ENCODE peak calls at places on chromosomes 16 and 17, in seven cellular contexts. I is gastrocnemius medialis, D is A549, B is GM12892, Y is stomach, C is body of pancreas, V is lower leg skin. G is an unnamed sample.

GRCh38 chr17:12136243-12136642 is 115.6 kb downstream of the MAP2K4 start:
- DNase-seq in I (no peak), D (no peak), B (no peak), Y (no peak), C (no peak), V (no peak), G (no peak)

GRCh38 chr16:1773703-1774455 is 945 bp upstream of the MRPS34 start:
- DNase-seq in I (no peak), D (no peak), B (no peak), Y (peak; percentile 70), C (no peak), V (no peak), G (peak; percentile 65)

GRCh38 chr17:34299918-34300600 is 14.5 kb downstream of the CCL11 start:
- DNase-seq in I (no peak), D (no peak), B (no peak), Y (no peak), C (no peak), V (peak; percentile 20), G (no peak)

GRCh38 chr16:89653656-89654295 is 3.7 kb downstream of the CHMP1A start:
- DNase-seq in I (no peak), D (no peak), B (no peak), Y (no peak), C (no peak), V (no peak), G (no peak)

GRCh38 chr17:60356947-60357346 is 35.0 kb downstream of the USP32 start:
- DNase-seq in I (no peak), D (no peak), B (no peak), Y (no peak), C (peak; percentile 13), V (no peak), G (no peak)

GRCh38 chr17:57674894-57675293 is 70.2 kb downstream of the CCDC182 start:
- DNase-seq in I (no peak), D (no peak), B (no peak), Y (no peak), C (no peak), V (peak; percentile 71), G (no peak)

GRCh38 chr16:79429276-79430128 is 171.0 kb downstream of the MAF start:
- DNase-seq in I (no peak), D (no peak), B (no peak), Y (no peak), C (no peak), V (no peak), G (no peak)

GRCh38 chr16:79997257-79997656 is 396.7 kb upstream of the MAF start:
- DNase-seq in I (no peak), D (no peak), B (no peak), Y (no peak), C (no peak), V (no peak), G (peak; percentile 10)

GRCh38 chr16:75254359-75254837 is 3.0 kb upstream of the BCAR1 start:
- DNase-seq in I (peak; percentile 89), D (peak; percentile 91), B (no peak), Y (no peak), C (no peak), V (peak; percentile 85), G (no peak)

GRCh38 chr17:67401106-67401505 is 24.0 kb downstream of the PITPNC1 start:
- DNase-seq in I (no peak), D (no peak), B (no peak), Y (no peak), C (no peak), V (no peak), G (no peak)

GRCh38 chr17:40339068-40339699 is 25.4 kb downstream of the GJD3 start:
- DNase-seq in I (no peak), D (no peak), B (no peak), Y (no peak), C (no peak), V (no peak), G (no peak)

GRCh38 chr16:4172070-4172469 is 55.8 kb upstream of the ADCY9 start:
- DNase-seq in I (no peak), D (no peak), B (no peak), Y (no peak), C (no peak), V (no peak), G (no peak)

GRCh38 chr16:15592324-15592723 is 50.6 kb downstream of the MARF1 start:
- DNase-seq in I (no peak), D (no peak), B (no peak), Y (no peak), C (no peak), V (no peak), G (peak; percentile 66)

GRCh38 chr16:72311426-72311825 is 139.5 kb upstream of the PMFBP1 start:
- DNase-seq in I (no peak), D (no peak), B (no peak), Y (no peak), C (no peak), V (no peak), G (no peak)

GRCh38 chr17:69512946-69513345 is 98.4 kb downstream of the MAP2K6 start:
- DNase-seq in I (no peak), D (no peak), B (no peak), Y (no peak), C (no peak), V (no peak), G (no peak)

GRCh38 chr17:6045621-6046357 is 24.4 kb upstream of the WSCD1 start:
- DNase-seq in I (no peak), D (no peak), B (no peak), Y (no peak), C (no peak), V (no peak), G (no peak)

GRCh38 chr17:74749262-74750038 is 1.0 kb downstream of the NHERF1 start:
- DNase-seq in I (no peak), D (no peak), B (peak; percentile 50), Y (no peak), C (no peak), V (no peak), G (peak; percentile 59)

GRCh38 chr16:58485184-58485887 is 14.6 kb upstream of the NDRG4 start:
- DNase-seq in I (no peak), D (no peak), B (no peak), Y (no peak), C (no peak), V (no peak), G (no peak)

GRCh38 chr17:36849871-36850348 is 87.4 kb upstream of the LHX1 start:
- DNase-seq in I (no peak), D (peak; percentile 38), B (no peak), Y (no peak), C (no peak), V (no peak), G (peak; percentile 18)

GRCh38 chr17:82303944-82304808 is 13.2 kb downstream of the CD7 start:
- DNase-seq in I (no peak), D (no peak), B (no peak), Y (no peak), C (no peak), V (no peak), G (no peak)

DNA sequence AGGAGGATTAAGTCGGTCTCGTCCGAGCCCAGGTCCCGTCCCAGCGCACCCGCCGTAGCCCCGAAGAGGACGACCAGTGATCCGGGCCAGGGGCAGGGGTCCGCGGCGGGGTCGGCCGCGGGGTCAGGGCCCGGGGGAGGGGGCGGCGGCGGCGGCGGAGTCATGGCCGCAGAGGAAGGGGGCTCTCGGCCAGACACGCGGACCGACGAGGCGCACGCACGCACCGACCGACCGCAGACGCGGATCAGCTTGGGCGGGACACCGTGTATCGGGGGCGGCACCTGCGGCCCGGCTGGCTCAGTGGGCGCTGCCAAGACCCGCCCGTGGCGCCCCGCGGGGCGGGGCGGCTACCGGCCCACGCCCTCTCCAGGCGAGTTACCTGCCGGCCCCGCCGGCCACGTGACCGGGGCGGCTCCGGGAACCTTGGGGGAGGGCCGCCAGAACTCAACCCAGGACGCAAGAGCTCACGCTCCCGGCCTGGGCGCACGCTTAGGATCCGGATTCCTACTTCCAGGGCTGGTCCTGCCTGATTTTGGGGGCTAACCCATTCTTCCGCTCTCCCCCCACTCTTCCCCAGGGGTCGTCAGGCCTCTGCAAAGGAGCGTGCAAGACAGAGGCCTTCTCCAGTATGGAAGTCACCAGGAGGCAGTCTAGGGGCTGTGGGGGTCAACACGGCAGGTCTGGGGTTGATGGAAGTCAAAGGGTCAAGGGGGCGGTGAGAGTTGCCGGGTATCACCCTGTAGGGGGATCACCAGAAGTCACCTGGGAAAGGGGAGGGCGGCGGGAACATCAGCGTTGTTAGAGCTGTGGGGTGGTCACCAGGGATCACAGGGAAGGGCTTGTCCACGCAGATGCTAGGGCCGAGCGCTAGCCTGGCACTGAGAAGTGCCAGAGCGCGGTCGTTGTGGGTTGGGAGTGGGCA is at the start of gene ESRP2:
- DNase-seq in I (no peak), D (no peak), B (no peak), Y (peak; percentile 94), C (peak; percentile 96), V (peak; percentile 93), G (peak; percentile 79)
- TF ChIP-seq POLR2A in I (no peak), D (no peak), B (no peak), Y (peak; percentile 94), C (peak; percentile 90), V (no peak), G (no peak)

GRCh38 chr16:27452569-27453475 is 50.8 kb downstream of the IL21R start:
- DNase-seq in I (no peak), D (no peak), B (no peak), Y (no peak), C (no peak), V (no peak), G (no peak)
- TF ChIP-seq POLR2A in I (no peak), D (no peak), B (peak; percentile 52), Y (no peak), C (no peak), V (no peak), G (no peak)

DNA sequence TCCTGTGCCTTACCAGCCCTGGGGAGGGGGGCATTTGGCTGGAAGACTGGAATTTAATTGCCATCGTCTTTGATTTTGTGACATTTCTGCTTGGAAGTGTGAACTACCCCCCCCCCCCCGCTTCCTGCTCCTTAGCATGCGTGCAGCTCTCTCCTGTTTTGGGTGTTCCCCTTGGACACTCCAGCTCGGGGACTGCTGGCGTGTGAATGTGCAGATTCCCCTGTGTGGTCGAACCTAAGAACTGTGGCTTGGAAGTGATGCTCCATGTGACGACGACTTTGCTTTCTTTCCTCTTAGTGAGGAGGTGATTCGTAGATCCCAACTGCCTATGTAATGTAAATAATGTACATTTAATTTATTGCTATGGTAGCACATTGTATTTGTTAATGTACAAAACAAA is 26.1 kb downstream of the OR1D5 start:
- DNase-seq in I (no peak), D (no peak), B (no peak), Y (no peak), C (no peak), V (no peak), G (no peak)
- TF ChIP-seq POLR2A in I (no peak), D (no peak), B (no peak), Y (no peak), C (no peak), V (no peak), G (no peak)

DNA sequence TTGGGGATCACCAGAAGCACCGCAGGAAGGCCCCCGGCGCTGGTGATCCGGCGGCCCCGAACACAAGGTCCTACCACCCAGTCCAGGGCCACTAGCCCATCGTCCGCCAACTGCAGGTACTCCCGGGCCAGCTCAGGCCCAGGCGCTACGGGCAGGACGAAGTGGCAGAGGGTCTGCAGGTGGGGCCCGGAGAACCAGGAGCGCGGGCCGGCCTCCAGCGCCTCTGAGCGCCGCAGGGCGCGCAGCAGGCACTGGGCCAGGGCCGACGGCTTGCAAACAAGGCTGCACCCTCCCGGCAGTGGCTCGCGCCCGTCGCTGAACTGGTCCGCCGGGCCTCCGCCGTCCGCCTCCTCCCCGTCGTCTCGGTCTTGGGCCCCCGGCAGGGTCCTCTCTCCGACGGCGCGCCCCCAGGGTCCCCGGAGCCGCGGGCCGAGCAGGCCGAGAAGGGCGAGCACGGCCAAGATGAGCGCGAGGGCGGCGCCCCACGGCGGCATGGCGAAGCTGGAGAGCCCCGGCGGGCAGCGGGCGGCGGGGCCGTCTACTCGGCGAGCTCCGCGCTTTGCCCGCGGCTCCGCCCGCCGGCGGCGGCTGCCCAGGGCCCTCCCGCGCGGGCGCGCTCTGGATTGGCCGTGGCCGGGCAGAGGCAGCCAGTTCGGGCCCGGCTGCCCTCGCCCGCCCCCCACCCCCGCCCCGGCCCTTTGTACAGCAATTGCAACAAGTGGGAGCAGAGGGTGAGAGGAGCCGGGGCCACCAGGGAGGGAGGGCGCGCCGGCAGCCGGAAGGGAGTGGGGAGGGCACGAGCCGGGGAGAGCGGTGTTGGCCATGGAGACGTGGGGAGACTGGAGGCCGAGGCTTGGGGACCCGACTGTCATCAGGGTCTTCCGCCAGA is at the start of gene ABHD15:
- DNase-seq in I (no peak), D (peak; percentile 84), B (peak; percentile 63), Y (peak; percentile 79), C (peak; percentile 84), V (peak; percentile 93), G (peak; percentile 74)
- TF ChIP-seq POLR2A in I (peak; percentile 68), D (peak; percentile 59), B (no peak), Y (peak; percentile 34), C (peak; percentile 70), V (no peak), G (no peak)

G was measured in erythroblast.